ENCODE peak calls at places on chromosomes 12 and 14, in five cellular contexts. One of them, this sample, is unnamed.

GRCh38 chr12:102302553-102302952 is 104.9 kb upstream of the PMCH start:
- DNase-seq in left lung: no peak
- DNase-seq in RWPE2: no peak
- DNase-seq in stomach: no peak
- DNase-seq in colonic mucosa: no peak
- DNase-seq in this sample: no peak

GRCh38 chr12:112807452-112807851 is 15.9 kb downstream of the RPH3A start:
- DNase-seq in left lung: no peak
- DNase-seq in RWPE2: no peak
- DNase-seq in stomach: no peak
- DNase-seq in colonic mucosa: no peak
- DNase-seq in this sample: no peak

GRCh38 chr12:65675141-65675621 is 149.1 kb upstream of the HMGA2 start:
- DNase-seq in left lung: no peak
- DNase-seq in RWPE2: no peak
- DNase-seq in stomach: no peak
- DNase-seq in colonic mucosa: no peak
- DNase-seq in this sample: no peak

GRCh38 chr12:64450711-64451486 is 1.0 kb upstream of the TBK1 start:
- DNase-seq in left lung: no peak
- DNase-seq in RWPE2: no peak
- DNase-seq in stomach: no peak
- DNase-seq in colonic mucosa: peak; percentile 22
- DNase-seq in this sample: no peak

GRCh38 chr14:99413972-99414371 is 66.7 kb downstream of the SETD3 start:
- DNase-seq in left lung: no peak
- DNase-seq in RWPE2: no peak
- DNase-seq in stomach: no peak
- DNase-seq in colonic mucosa: no peak
- DNase-seq in this sample: no peak

GRCh38 chr12:12088761-12089160 is 18.0 kb downstream of the BCL2L14 start:
- DNase-seq in left lung: no peak
- DNase-seq in RWPE2: no peak
- DNase-seq in stomach: no peak
- DNase-seq in colonic mucosa: no peak
- DNase-seq in this sample: no peak

GRCh38 chr14:74584966-74585365 is 27.1 kb downstream of the LTBP2 start:
- DNase-seq in left lung: peak; percentile 2
- DNase-seq in RWPE2: no peak
- DNase-seq in stomach: no peak
- DNase-seq in colonic mucosa: no peak
- DNase-seq in this sample: no peak

GRCh38 chr12:5273709-5274108 is 158.2 kb upstream of the NTF3 start:
- DNase-seq in left lung: peak; percentile 34
- DNase-seq in RWPE2: no peak
- DNase-seq in stomach: peak; percentile 38
- DNase-seq in colonic mucosa: peak; percentile 13
- DNase-seq in this sample: no peak

GRCh38 chr12:128551266-128552025 is 272.3 kb downstream of the SLC15A4 start:
- DNase-seq in left lung: no peak
- DNase-seq in RWPE2: no peak
- DNase-seq in stomach: no peak
- DNase-seq in colonic mucosa: no peak
- DNase-seq in this sample: no peak

GRCh38 chr12:105927553-105927952 is 211.2 kb downstream of the NUAK1 start:
- DNase-seq in left lung: no peak
- DNase-seq in RWPE2: no peak
- DNase-seq in stomach: no peak
- DNase-seq in colonic mucosa: no peak
- DNase-seq in this sample: no peak

GRCh38 chr14:89324501-89325298 is 92.3 kb downstream of the FOXN3 start:
- DNase-seq in left lung: no peak
- DNase-seq in RWPE2: no peak
- DNase-seq in stomach: no peak
- DNase-seq in colonic mucosa: no peak
- DNase-seq in this sample: no peak

GRCh38 chr12:61232040-61232439 is 1028.2 kb upstream of the USP15 start:
- DNase-seq in left lung: no peak
- DNase-seq in RWPE2: no peak
- DNase-seq in stomach: no peak
- DNase-seq in colonic mucosa: no peak
- DNase-seq in this sample: no peak

GRCh38 chr14:96136361-96136760 is 68.3 kb upstream of the BDKRB2 start:
- DNase-seq in left lung: no peak
- DNase-seq in RWPE2: no peak
- DNase-seq in stomach: no peak
- DNase-seq in colonic mucosa: no peak
- DNase-seq in this sample: peak; percentile 78

GRCh38 chr12:40336573-40337199 is 111.9 kb downstream of the LRRK2 start:
- DNase-seq in left lung: no peak
- DNase-seq in RWPE2: no peak
- DNase-seq in stomach: no peak
- DNase-seq in colonic mucosa: no peak
- DNase-seq in this sample: no peak

GRCh38 chr14:69786628-69787027 is 10.4 kb downstream of the SLC10A1 start:
- DNase-seq in left lung: no peak
- DNase-seq in RWPE2: no peak
- DNase-seq in stomach: no peak
- DNase-seq in colonic mucosa: no peak
- DNase-seq in this sample: no peak

GRCh38 chr12:106030210-106031175 is 108.3 kb downstream of the NUAK1 start:
- DNase-seq in left lung: no peak
- DNase-seq in RWPE2: peak; percentile 78
- DNase-seq in stomach: no peak
- DNase-seq in colonic mucosa: no peak
- DNase-seq in this sample: peak; percentile 62

GRCh38 chr14:74620497-74620921 is 8.5 kb upstream of the LTBP2 start:
- DNase-seq in left lung: no peak
- DNase-seq in RWPE2: peak; percentile 90
- DNase-seq in stomach: no peak
- DNase-seq in colonic mucosa: no peak
- DNase-seq in this sample: peak; percentile 81

GRCh38 chr12:131637986-131638385 is 72.9 kb upstream of the SFSWAP start:
- DNase-seq in left lung: no peak
- DNase-seq in RWPE2: no peak
- DNase-seq in stomach: no peak
- DNase-seq in colonic mucosa: no peak
- DNase-seq in this sample: no peak

GRCh38 chr12:88646824-88647223 is 66.6 kb upstream of the KITLG start:
- DNase-seq in left lung: no peak
- DNase-seq in RWPE2: no peak
- DNase-seq in stomach: no peak
- DNase-seq in colonic mucosa: no peak
- DNase-seq in this sample: no peak

GRCh38 chr12:90253674-90254181 is 545.1 kb upstream of the ATP2B1 start:
- DNase-seq in left lung: peak; percentile 71
- DNase-seq in RWPE2: peak; percentile 91
- DNase-seq in stomach: peak; percentile 33
- DNase-seq in colonic mucosa: peak; percentile 61
- DNase-seq in this sample: peak; percentile 78

GRCh38 chr12:11810160-11810559 is 160.7 kb downstream of the ETV6 start:
- DNase-seq in left lung: no peak
- DNase-seq in RWPE2: no peak
- DNase-seq in stomach: no peak
- DNase-seq in colonic mucosa: no peak
- DNase-seq in this sample: no peak

GRCh38 chr12:99131761-99132199 is 486.7 kb downstream of the APAF1 start:
- DNase-seq in left lung: peak; percentile 59
- DNase-seq in RWPE2: no peak
- DNase-seq in stomach: no peak
- DNase-seq in colonic mucosa: no peak
- DNase-seq in this sample: no peak

GRCh38 chr14:50594577-50595316 is 34.8 kb downstream of the ATL1 start:
- DNase-seq in left lung: no peak
- DNase-seq in RWPE2: no peak
- DNase-seq in stomach: no peak
- DNase-seq in colonic mucosa: no peak
- DNase-seq in this sample: no peak

GRCh38 chr14:59848671-59849070 is 21.9 kb downstream of the RTN1 start:
- DNase-seq in left lung: no peak
- DNase-seq in RWPE2: no peak
- DNase-seq in stomach: no peak
- DNase-seq in colonic mucosa: no peak
- DNase-seq in this sample: no peak

GRCh38 chr12:100199347-100200136 is 1.1 kb upstream of the ACTR6 start:
- DNase-seq in left lung: peak; percentile 94
- DNase-seq in RWPE2: peak; percentile 76
- DNase-seq in stomach: peak; percentile 84
- DNase-seq in colonic mucosa: peak; percentile 92
- DNase-seq in this sample: no peak

GRCh38 chr12:95304673-95305198 is 87.1 kb downstream of the VEZT start:
- DNase-seq in left lung: no peak
- DNase-seq in RWPE2: no peak
- DNase-seq in stomach: no peak
- DNase-seq in colonic mucosa: no peak
- DNase-seq in this sample: no peak

GRCh38 chr14:76337619-76338545 is 38.1 kb upstream of the ESRRB start:
- DNase-seq in left lung: no peak
- DNase-seq in RWPE2: no peak
- DNase-seq in stomach: no peak
- DNase-seq in colonic mucosa: no peak
- DNase-seq in this sample: no peak

GRCh38 chr12:71425568-71425967 is 14.0 kb upstream of the LGR5 start:
- DNase-seq in left lung: no peak
- DNase-seq in RWPE2: no peak
- DNase-seq in stomach: no peak
- DNase-seq in colonic mucosa: no peak
- DNase-seq in this sample: no peak

GRCh38 chr14:33348510-33348909 is 409.8 kb downstream of the NPAS3 start:
- DNase-seq in left lung: no peak
- DNase-seq in RWPE2: no peak
- DNase-seq in stomach: no peak
- DNase-seq in colonic mucosa: no peak
- DNase-seq in this sample: no peak

DNA sequence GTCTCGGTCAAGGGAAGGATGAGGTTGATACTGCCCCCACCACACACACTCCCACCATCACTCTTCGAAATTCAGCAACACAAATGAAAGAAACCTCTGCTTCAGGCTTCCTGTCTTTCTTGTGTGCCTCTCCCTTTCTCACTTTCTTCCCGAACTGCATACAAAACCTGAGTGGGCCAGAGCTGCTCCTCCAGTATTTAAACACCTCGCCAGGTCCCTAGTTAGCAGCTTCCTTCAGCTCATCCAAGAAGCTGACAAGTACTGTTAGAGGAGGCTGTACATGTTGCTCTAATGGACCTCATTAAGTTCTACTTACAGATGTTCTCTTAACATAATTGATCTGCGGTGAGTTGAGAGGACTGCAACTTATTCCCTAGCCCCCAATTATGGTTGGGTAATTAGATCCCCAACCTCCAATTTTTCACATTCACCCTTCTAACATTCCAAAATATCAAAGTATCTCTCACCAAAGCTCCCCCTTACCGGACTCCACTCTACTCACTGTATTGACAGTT is 4.1 kb upstream of the LMO3 start:
- DNase-seq in left lung: no peak
- DNase-seq in RWPE2: no peak
- DNase-seq in stomach: no peak
- DNase-seq in colonic mucosa: no peak
- DNase-seq in this sample: no peak
- H3K4me3 ChIP-seq in left lung: no peak overlapping the region
- H3K4me3 ChIP-seq in RWPE2: no peak overlapping the region
- H3K4me3 ChIP-seq in stomach: no peak overlapping the region
- H3K4me3 ChIP-seq in colonic mucosa: no peak overlapping the region
- H3K4me3 ChIP-seq in this sample: no peak overlapping the region

DNA sequence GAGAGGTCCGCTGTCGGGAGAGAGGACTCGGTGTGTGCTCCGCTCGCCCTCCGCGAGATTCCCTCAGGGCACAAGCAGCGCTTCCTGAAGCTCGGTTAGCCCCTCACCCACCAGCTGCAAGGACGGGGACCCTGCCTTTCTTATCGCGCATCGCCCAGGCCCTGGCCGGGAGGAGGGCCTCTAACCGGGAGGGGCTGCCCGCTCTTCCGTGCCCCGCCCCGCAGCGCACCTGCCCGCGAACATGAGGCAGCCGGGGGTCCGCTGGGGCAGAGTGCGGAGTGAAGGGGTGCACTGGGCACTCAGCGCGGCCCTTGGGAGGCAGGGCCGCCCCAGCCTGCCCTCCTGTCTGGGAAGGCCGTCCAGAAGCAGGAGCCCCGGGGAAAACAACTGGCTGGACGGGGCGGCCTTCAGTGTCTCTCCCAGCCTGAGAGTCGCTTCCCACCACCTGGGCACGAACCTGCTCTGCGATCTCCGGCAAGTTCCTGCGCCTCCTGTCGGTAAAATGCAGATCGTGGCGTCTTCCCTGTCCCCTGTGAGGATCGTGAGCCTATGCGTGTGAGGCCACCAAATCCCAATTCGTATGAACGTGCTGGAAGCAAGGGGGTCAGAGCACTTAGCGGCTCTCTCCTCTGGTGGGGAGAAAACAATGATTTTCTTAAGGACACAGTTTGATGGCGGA is 28.0 kb upstream of the ADIPOR2 start:
- DNase-seq in left lung: peak; percentile 84
- DNase-seq in RWPE2: peak; percentile 67
- DNase-seq in stomach: peak; percentile 73
- DNase-seq in colonic mucosa: peak; percentile 86
- DNase-seq in this sample: no peak
- TF ChIP-seq CTCF in left lung: no peak
- TF ChIP-seq CTCF in RWPE2: no peak
- TF ChIP-seq CTCF in stomach: no peak
- TF ChIP-seq CTCF in colonic mucosa: peak; percentile 46
- TF ChIP-seq CTCF in this sample: peak; percentile 51

GRCh38 chr12:93784339-93785086 is 107.3 kb downstream of the CRADD start:
- DNase-seq in left lung: no peak
- DNase-seq in RWPE2: no peak
- DNase-seq in stomach: no peak
- DNase-seq in colonic mucosa: no peak
- DNase-seq in this sample: peak; percentile 89
- H3K4me3 ChIP-seq in left lung: no peak overlapping the region
- H3K4me3 ChIP-seq in RWPE2: no peak overlapping the region
- H3K4me3 ChIP-seq in stomach: no peak overlapping the region
- H3K4me3 ChIP-seq in colonic mucosa: no peak overlapping the region
- H3K4me3 ChIP-seq in this sample: no peak overlapping the region

DNA sequence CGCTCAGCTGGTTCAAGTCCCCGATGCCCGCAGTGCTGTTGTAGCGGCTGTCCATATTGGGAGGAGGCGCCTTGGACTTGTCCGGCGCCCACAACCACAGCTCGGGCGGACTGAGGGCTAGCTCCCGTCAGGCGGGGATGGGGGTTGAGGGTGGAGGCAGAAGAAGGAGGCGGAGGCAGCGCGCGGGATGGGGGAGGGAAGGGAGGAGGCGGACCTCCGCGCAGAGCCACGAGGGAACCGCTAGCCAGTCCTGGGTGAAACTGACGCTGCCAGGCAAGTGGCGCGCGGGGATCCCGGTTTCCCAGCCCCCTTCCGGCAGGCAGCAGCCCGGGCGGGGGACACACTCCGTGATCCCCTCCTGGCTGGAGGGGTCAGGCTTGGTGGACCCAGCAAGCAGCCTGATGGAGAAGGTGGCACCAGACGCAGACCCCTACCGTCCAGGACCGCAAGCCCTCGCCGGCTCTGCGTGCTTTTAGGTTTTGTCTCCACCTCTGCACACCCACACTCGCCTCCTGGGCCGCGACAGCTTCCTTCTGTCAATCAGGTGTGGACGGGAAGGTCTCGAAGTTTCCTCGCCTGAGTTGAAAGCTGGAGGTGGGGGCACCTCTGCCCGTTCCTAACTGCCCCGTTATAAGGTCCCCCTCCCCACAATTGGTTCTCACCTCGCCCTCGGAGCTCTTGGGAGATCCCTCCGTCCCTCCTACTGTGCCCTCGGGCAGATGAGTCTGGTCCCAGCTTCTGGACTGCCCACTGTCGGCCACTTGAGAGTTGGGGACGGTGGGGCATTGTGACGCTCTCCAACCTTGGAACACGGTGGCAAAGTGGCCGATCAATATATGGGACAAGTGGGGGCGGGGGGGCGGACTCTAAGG is at the start of gene CPNE8:
- DNase-seq in left lung: peak; percentile 94
- DNase-seq in RWPE2: peak; percentile 75
- DNase-seq in stomach: peak; percentile 61
- DNase-seq in colonic mucosa: peak; percentile 86
- DNase-seq in this sample: no peak
- TF ChIP-seq CTCF in left lung: no peak
- TF ChIP-seq CTCF in RWPE2: no peak
- TF ChIP-seq CTCF in stomach: no peak
- TF ChIP-seq CTCF in colonic mucosa: no peak
- TF ChIP-seq CTCF in this sample: no peak